ENCODE peak calls at places on chromosomes 5 and 9, in four cellular contexts. One of them, this sample, is unnamed.

GRCh38 chr9:135515541-135515951 is 5.7 kb upstream of the LCN1 start:
- DNase-seq in endothelial cell: no peak
- DNase-seq in OCI-M1: no peak
- DNase-seq in stomach: peak; percentile 8
- DNase-seq in this sample: no peak

GRCh38 chr5:78660401-78660800 is 11.8 kb upstream of the LHFPL2 start:
- DNase-seq in endothelial cell: no peak
- DNase-seq in OCI-M1: no peak
- DNase-seq in stomach: no peak
- DNase-seq in this sample: no peak

GRCh38 chr5:42225009-42225408 is 198.2 kb upstream of the GHR start:
- DNase-seq in endothelial cell: no peak
- DNase-seq in OCI-M1: no peak
- DNase-seq in stomach: no peak
- DNase-seq in this sample: no peak

GRCh38 chr9:15935661-15936315 is 382.9 kb downstream of the CCDC171 start:
- DNase-seq in endothelial cell: no peak
- DNase-seq in OCI-M1: no peak
- DNase-seq in stomach: no peak
- DNase-seq in this sample: no peak

GRCh38 chr9:83027153-83027867 is 35.6 kb downstream of the RASEF start:
- DNase-seq in endothelial cell: no peak
- DNase-seq in OCI-M1: no peak
- DNase-seq in stomach: no peak
- DNase-seq in this sample: no peak

GRCh38 chr9:15373201-15373530 is 49.5 kb upstream of the SNAPC3 start:
- DNase-seq in endothelial cell: no peak
- DNase-seq in OCI-M1: no peak
- DNase-seq in stomach: no peak
- DNase-seq in this sample: no peak

GRCh38 chr9:115109486-115109885 is 8.5 kb downstream of the TNC start:
- DNase-seq in endothelial cell: peak; percentile 13
- DNase-seq in OCI-M1: no peak
- DNase-seq in stomach: no peak
- DNase-seq in this sample: no peak

GRCh38 chr5:1123418-1124147 is 11.7 kb upstream of the SLC12A7 start:
- DNase-seq in endothelial cell: no peak
- DNase-seq in OCI-M1: no peak
- DNase-seq in stomach: no peak
- DNase-seq in this sample: no peak

GRCh38 chr5:74530316-74530917 is 110.1 kb downstream of the ENC1 start:
- DNase-seq in endothelial cell: no peak
- DNase-seq in OCI-M1: no peak
- DNase-seq in stomach: no peak
- DNase-seq in this sample: no peak